ENCODE peak calls at places on chromosomes 6 and 20, in eight cellular contexts. O is glutamatergic neuron, E is progenitor cell of endocrine pancreas, L is GM10248, I is RWPE1, S is fibroblast of mammary gland, C is stomach, H is AG09309. A is an unnamed sample.

GRCh38 chr20:52261792-52262191 is 70.2 kb upstream of the ZFP64 start:
- DNase-seq in E (no peak), C (no peak), H (no peak), O (no peak), I (no peak), L (no peak), S (no peak), A (no peak)

GRCh38 chr6:112911949-112912348 is 564.8 kb downstream of the RFPL4B start:
- DNase-seq in E (no peak), C (no peak), O (no peak), H (peak), I (no peak), L (no peak), S (peak), A (no peak)

GRCh38 chr6:14074723-14075503 is 42.7 kb upstream of the CD83 start:
- DNase-seq in H (no peak), I (peak), O (no peak), S (peak), E (no peak), L (no peak), C (no peak), A (no peak)

GRCh38 chr6:35072051-35072697 is 69.0 kb downstream of the TCP11 start:
- DNase-seq in E (no peak), O (no peak), S (no peak), I (no peak), L (no peak), H (no peak), C (no peak), A (no peak)

GRCh38 chr6:46468611-46469010 is 22.6 kb downstream of the RCAN2 start:
- DNase-seq in S (no peak), C (no peak), H (no peak), O (no peak), I (no peak), E (no peak), L (no peak), A (no peak)

GRCh38 chr6:89412071-89413005 is at the start of gene RRAGD:
- DNase-seq in E (peak), C (peak), L (peak), O (peak), I (no peak), H (no peak), S (no peak), A (peak)

GRCh38 chr6:15698474-15698873 is 35.6 kb upstream of the DTNBP1 start:
- DNase-seq in L (no peak), O (no peak), C (no peak), I (no peak), E (no peak), S (no peak), H (no peak), A (no peak)

GRCh38 chr6:159788276-159788675 is 1.1 kb downstream of the TCP1 start:
- DNase-seq in E (no peak), I (no peak), C (no peak), S (no peak), O (no peak), H (no peak), L (no peak), A (no peak)

GRCh38 chr6:167815296-167815980 is 11.3 kb upstream of the AFDN start:
- DNase-seq in I (peak), E (no peak), L (no peak), O (no peak), C (no peak), H (no peak), S (no peak), A (no peak)

GRCh38 chr6:2738373-2738979 is 12.2 kb downstream of the MYLK4 start:
- DNase-seq in I (peak), E (peak), H (no peak), O (peak), L (peak), C (peak), S (peak), A (no peak)

GRCh38 chr20:21019831-21020655 is 86.1 kb downstream of the LINC00237 start:
- DNase-seq in H (no peak), C (no peak), O (no peak), I (no peak), S (no peak), L (no peak), E (no peak), A (no peak)

GRCh38 chr6:15023448-15023847 is 222.4 kb upstream of the JARID2 start:
- DNase-seq in L (peak), C (no peak), E (no peak), H (no peak), S (no peak), O (no peak), I (no peak), A (no peak)

GRCh38 chr6:11878735-11879134 is 100.1 kb upstream of the ADTRP start:
- DNase-seq in E (no peak), C (no peak), H (no peak), L (no peak), S (no peak), I (no peak), O (no peak), A (no peak)

GRCh38 chr20:33783256-33783655 is 27.9 kb upstream of the CHMP4B start:
- DNase-seq in L (no peak), S (no peak), I (no peak), O (no peak), C (no peak), E (no peak), H (no peak), A (no peak)

GRCh38 chr6:168132531-168133184 is 53.6 kb upstream of the FRMD1 start:
- DNase-seq in L (no peak), I (peak), O (peak), C (peak), S (peak), E (peak), H (peak), A (no peak)

GRCh38 chr6:132020138-132020551 is 69.0 kb upstream of the CCN2 start:
- DNase-seq in E (no peak), L (no peak), S (peak), C (no peak), H (no peak), O (no peak), I (no peak), A (no peak)

GRCh38 chr20:59775221-59776055 is 158.0 kb downstream of the SYCP2 start:
- DNase-seq in H (no peak), O (no peak), E (no peak), S (no peak), L (no peak), C (peak), I (no peak), A (no peak)

GRCh38 chr6:112016335-112016734 is 37.6 kb upstream of the CCN6 start:
- DNase-seq in L (no peak), O (no peak), I (peak), H (peak), C (no peak), S (peak), E (no peak), A (no peak)

GRCh38 chr6:6600865-6601264 is 12.3 kb downstream of the LY86 start:
- DNase-seq in L (no peak), S (no peak), E (no peak), O (no peak), I (no peak), H (no peak), C (no peak), A (no peak)

GRCh38 chr20:10559266-10559665 is 114.5 kb downstream of the JAG1 start:
- DNase-seq in H (no peak), C (no peak), L (no peak), S (no peak), E (no peak), O (no peak), I (no peak), A (no peak)

GRCh38 chr20:40654876-40655275 is 34.2 kb downstream of the MAFB start:
- DNase-seq in I (no peak), E (no peak), S (peak), L (no peak), O (no peak), C (no peak), H (no peak), A (no peak)

GRCh38 chr20:39010496-39010895 is 48.4 kb downstream of the DHX35 start:
- DNase-seq in O (no peak), C (no peak), I (no peak), H (no peak), E (no peak), L (no peak), S (no peak), A (no peak)

GRCh38 chr6:25962368-25963127 is at the start of gene TRIM38:
- DNase-seq in I (peak), O (no peak), H (peak), L (peak), E (no peak), S (peak), C (peak), A (peak)

GRCh38 chr6:8549381-8549780 is 114.0 kb upstream of the SLC35B3 start:
- DNase-seq in L (no peak), I (no peak), S (no peak), H (no peak), O (no peak), C (no peak), E (no peak), A (no peak)

GRCh38 chr6:127148511-127148910 is 30.0 kb downstream of the RSPO3 start:
- DNase-seq in H (no peak), C (no peak), I (no peak), O (no peak), S (peak), L (no peak), E (no peak), A (no peak)

GRCh38 chr6:5827061-5828037 is 179.4 kb downstream of the NRN1 start:
- DNase-seq in H (no peak), I (no peak), L (no peak), C (no peak), O (peak), E (no peak), S (no peak), A (no peak)

GRCh38 chr6:53119772-53120409 is 28.8 kb downstream of the GCM1 start:
- DNase-seq in C (peak), H (no peak), O (no peak), I (peak), E (no peak), L (no peak), S (peak), A (no peak)

GRCh38 chr20:64130271-64130670 is 22.9 kb upstream of the NPBWR2 start:
- DNase-seq in E (no peak), S (no peak), O (peak), H (no peak), I (no peak), C (no peak), L (no peak), A (no peak)

GRCh38 chr20:44643596-44644383 is 7.7 kb downstream of the ADA start:
- DNase-seq in I (peak), S (peak), O (no peak), C (peak), L (no peak), E (no peak), H (peak), A (peak)

GRCh38 chr20:44533928-44534327 is 12.1 kb upstream of the SERINC3 start:
- DNase-seq in S (no peak), H (no peak), E (no peak), I (no peak), L (no peak), C (no peak), O (no peak), A (no peak)

GRCh38 chr6:83199865-83200230 is 6.7 kb downstream of the RWDD2A start:
- DNase-seq in O (no peak), S (peak), L (no peak), H (no peak), C (no peak), E (no peak), I (peak), A (no peak)

GRCh38 chr6:26124550-26125014 is 37.4 kb downstream of the HFE start:
- DNase-seq in O (no peak), C (no peak), H (no peak), E (no peak), L (no peak), I (no peak), S (no peak), A (no peak)

GRCh38 chr20:17875106-17875980 is 93.3 kb downstream of the SNX5 start:
- DNase-seq in S (peak), C (peak), O (no peak), E (no peak), L (no peak), H (peak), I (peak), A (peak)

GRCh38 chr6:107305391-107305790 is 154.0 kb downstream of the PDSS2 start:
- DNase-seq in I (no peak), H (peak), L (no peak), O (no peak), S (no peak), E (no peak), C (no peak), A (no peak)

GRCh38 chr20:59307270-59307669 is 6.9 kb downstream of the EDN3 start:
- DNase-seq in L (no peak), H (no peak), S (no peak), C (no peak), O (no peak), E (no peak), I (no peak), A (no peak)

GRCh38 chr6:128069180-128069579 is 168.3 kb upstream of the THEMIS start:
- DNase-seq in O (no peak), I (no peak), S (peak), C (no peak), H (peak), E (no peak), L (no peak), A (no peak)

GRCh38 chr6:38179300-38179699 is 359.8 kb downstream of the ZFAND3 start:
- DNase-seq in H (no peak), C (peak), S (no peak), O (no peak), L (no peak), E (no peak), I (no peak), A (no peak)
- TF ChIP-seq CTCF in H (no peak), C (no peak), S (no peak), O (no peak), L (no peak), E (no peak), I (no peak), A (no peak)

GRCh38 chr6:143501851-143502250 is 9.7 kb downstream of the FUCA2 start:
- DNase-seq in E (no peak), I (no peak), H (no peak), L (no peak), S (no peak), C (no peak), O (no peak), A (no peak)
- TF ChIP-seq CTCF in E (no peak), I (no peak), H (peak), L (no peak), S (no peak), C (no peak), O (no peak), A (no peak)

DNA sequence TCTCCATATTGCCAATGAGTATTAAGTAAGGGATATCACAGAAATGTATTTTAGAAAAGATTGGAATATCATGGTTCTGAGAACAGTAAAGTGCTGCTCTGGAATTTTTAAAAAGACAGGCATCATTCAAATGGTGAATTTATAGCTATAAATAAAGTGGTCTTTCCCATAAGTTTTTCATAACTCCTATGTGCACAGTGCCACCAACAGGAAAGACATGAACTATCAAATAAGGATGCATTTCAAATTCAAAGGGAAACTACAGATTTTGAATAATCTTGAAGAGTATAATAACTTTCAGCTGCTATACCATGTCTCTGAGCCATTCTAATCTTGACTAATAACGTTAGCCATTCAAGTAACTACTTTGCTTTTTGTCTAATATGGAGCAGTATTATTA is 456.8 kb upstream of the GJE1 start:
- DNase-seq in O (no peak), S (peak), C (no peak), H (no peak), E (no peak), I (no peak), L (no peak), A (no peak)
- TF ChIP-seq CTCF in O (no peak), S (peak), C (no peak), H (peak), E (no peak), I (peak), L (no peak), A (no peak)

GRCh38 chr20:57170343-57170742 is 96.1 kb downstream of the BMP7 start:
- DNase-seq in I (peak), L (no peak), C (no peak), S (no peak), E (no peak), H (no peak), O (no peak), A (no peak)

GRCh38 chr20:57167292-57167655 is 99.2 kb downstream of the BMP7 start:
- DNase-seq in S (no peak), H (no peak), L (no peak), C (no peak), I (no peak), O (no peak), E (no peak), A (no peak)

GRCh38 chr20:57169162-57169561 is 97.3 kb downstream of the BMP7 start:
- DNase-seq in O (no peak), E (no peak), H (no peak), S (no peak), C (no peak), L (no peak), I (no peak), A (no peak)

GRCh38 chr20:57166568-57167291 is 99.7 kb downstream of the BMP7 start:
- DNase-seq in E (no peak), I (no peak), O (no peak), L (no peak), H (no peak), C (no peak), S (no peak), A (no peak)

GRCh38 chr20:57167971-57168693 is 98.3 kb downstream of the BMP7 start:
- DNase-seq in L (no peak), E (no peak), O (peak), H (peak), C (no peak), I (peak), S (no peak), A (no peak)
- TF ChIP-seq CTCF in L (no peak), E (no peak), O (no peak), H (no peak), C (no peak), I (no peak), S (no peak), A (no peak)

DNA sequence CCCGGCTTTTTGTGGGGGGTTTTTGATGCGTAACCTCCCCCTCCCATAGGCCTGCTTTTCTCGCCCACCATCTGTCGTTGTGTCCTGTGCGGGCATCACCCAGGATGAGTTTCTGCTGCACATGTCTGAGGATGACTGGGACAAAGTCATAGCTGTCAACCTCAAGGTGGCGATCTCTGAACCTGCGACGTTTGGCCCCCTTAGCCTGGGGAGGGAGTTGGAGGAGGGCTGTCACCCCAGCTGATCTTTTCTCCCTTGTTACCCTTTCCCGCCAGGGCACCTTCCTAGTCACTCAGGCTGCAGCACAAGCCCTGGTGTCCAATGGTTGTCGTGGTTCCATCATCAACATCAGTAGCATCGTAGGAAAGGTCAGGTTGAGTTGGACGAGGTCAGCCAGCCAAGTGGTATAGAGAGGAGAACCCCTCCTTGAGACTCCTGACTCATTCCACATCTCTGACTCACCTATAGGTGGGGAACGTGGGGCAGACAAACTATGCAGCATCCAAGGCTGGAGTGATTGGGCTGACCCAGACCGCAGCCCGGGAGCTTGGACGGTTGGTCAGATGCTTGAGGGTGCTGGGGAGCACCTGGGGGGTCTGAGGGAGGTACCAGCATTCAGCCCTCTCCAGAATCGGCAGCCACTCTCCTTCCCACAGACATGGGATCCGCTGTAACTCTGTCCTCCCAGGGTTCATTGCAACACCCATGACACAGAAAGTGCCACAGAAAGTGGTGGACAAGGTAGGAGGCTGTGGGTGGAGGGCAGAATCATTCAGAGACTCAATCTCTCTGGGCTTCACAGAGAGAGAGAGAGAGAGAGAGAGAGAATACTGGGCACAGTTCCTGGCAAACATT is 944 bp downstream of the HSD17B8 start:
- DNase-seq in S (peak), H (no peak), I (peak), C (no peak), L (no peak), O (no peak), E (no peak), A (no peak)
- TF ChIP-seq CTCF in S (no peak), H (no peak), I (no peak), C (no peak), L (peak), O (no peak), E (no peak), A (no peak)

DNA sequence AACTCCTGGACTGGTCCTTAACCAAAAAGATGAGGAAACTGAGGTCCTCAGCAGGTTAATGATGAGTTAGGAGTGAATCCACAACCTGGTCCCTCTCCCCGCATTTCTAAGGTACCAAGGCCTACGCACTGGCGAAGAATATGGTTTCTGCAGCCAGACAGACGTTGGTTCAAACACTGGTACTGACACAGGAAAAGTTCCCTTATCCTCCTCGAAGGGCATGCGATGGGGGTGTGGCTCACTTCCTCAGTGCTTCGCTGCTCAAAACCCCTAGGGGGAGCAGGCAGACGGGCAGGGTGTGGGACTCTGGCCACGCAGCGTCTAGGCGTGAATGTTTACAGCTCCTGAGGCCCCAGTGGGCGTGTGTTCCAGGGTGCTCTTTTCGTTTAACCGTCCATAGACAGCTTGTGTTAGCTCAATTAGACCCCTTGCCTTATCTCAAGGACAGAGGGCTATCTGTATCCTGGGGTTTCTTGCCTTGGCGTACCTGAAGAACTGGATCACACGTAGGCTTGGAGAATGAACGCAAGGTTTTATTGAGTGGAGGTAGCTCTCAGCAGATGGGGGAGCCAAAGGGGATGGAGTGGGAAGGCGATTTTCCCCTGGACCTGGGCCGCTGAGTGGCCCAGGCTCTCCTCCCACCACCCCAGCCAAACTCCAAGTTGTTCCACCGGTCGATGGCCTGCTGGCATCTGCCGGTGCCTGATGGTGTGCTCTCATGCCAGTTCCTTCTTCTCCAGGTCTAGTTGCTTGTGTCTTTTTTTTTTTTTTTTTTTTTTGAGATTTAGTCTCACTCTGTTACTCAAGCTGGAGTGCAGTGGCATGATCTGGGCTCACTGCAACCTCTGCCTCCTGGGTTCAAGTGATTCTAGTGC is 31.8 kb upstream of the PTPN1 start:
- DNase-seq in E (no peak), O (peak), C (peak), I (peak), S (peak), H (no peak), L (peak), A (peak)
- TF ChIP-seq CTCF in E (peak), O (peak), C (peak), I (no peak), S (peak), H (peak), L (peak), A (peak)

GRCh38 chr6:135743476-135743875 is 108.0 kb upstream of the PDE7B start:
- DNase-seq in C (no peak), S (no peak), O (no peak), L (no peak), H (no peak), E (no peak), I (no peak), A (no peak)
- TF ChIP-seq CTCF in C (no peak), S (no peak), O (peak), L (no peak), H (no peak), E (peak), I (no peak), A (no peak)

A was measured in CD14-positive monocyte.